ENCODE peak calls at places on chromosomes 12 and 14, in four cellular contexts. M is EL, E is DMS53, R is NCI-H2171 treated with DMSO at 0.1 percent for 48 hours. T is an unnamed sample.

GRCh38 chr12:120321382-120322202 is 6.0 kb downstream of the PLA2G1B start:
- DNase-seq in M (no peak), R (no peak), E (peak), T (no peak)

GRCh38 chr12:104201238-104202001 is 14.2 kb upstream of the TXNRD1 start:
- DNase-seq in E (peak), M (peak), R (peak), T (no peak)

GRCh38 chr12:57473392-57473791 is 6.3 kb downstream of the ARHGAP9 start:
- DNase-seq in R (no peak), E (no peak), M (no peak), T (no peak)

GRCh38 chr14:59582161-59582560 is 5.5 kb upstream of the CCDC175 start:
- DNase-seq in R (peak), M (no peak), E (no peak), T (no peak)

GRCh38 chr12:77953515-77953914 is 122.8 kb downstream of the NAV3 start:
- DNase-seq in E (no peak), M (no peak), R (no peak), T (no peak)

GRCh38 chr14:66717571-66718140 is 209.7 kb downstream of the GPHN start:
- DNase-seq in M (no peak), R (no peak), E (no peak), T (no peak)

GRCh38 chr14:90381999-90382451 is 14.8 kb upstream of the CALM1 start:
- DNase-seq in E (peak), R (peak), M (no peak), T (peak)

GRCh38 chr12:108312885-108313203 is 26.3 kb downstream of the CMKLR1 start:
- DNase-seq in E (no peak), M (peak), R (no peak), T (peak)

GRCh38 chr14:61575751-61576150 is 119.6 kb upstream of the HIF1A start:
- DNase-seq in M (peak), R (no peak), E (no peak), T (no peak)

GRCh38 chr14:99612737-99613330 is 8.8 kb upstream of the CCDC85C start:
- DNase-seq in M (peak), E (no peak), R (no peak), T (no peak)

GRCh38 chr12:57941165-57941894 is at the start of gene ATP23:
- DNase-seq in E (peak), R (peak), M (peak), T (peak)

GRCh38 chr14:88129306-88130056 is 124.5 kb downstream of the GPR65 start:
- DNase-seq in E (peak), M (peak), R (peak), T (no peak)

GRCh38 chr12:128766738-128767501 is 56.8 kb downstream of the SLC15A4 start:
- DNase-seq in R (no peak), M (no peak), E (no peak), T (no peak)

GRCh38 chr12:122891661-122892525 is 4.0 kb downstream of the VPS37B start:
- DNase-seq in R (no peak), M (peak), E (no peak), T (no peak)

GRCh38 chr12:94570161-94570560 is 80.2 kb downstream of the TMCC3 start:
- DNase-seq in M (peak), R (no peak), E (no peak), T (no peak)

GRCh38 chr12:26723379-26724308 is 109.3 kb downstream of the ITPR2 start:
- DNase-seq in R (no peak), M (peak), E (peak), T (peak)

GRCh38 chr12:56242986-56243385 is 13.1 kb downstream of the SLC39A5 start:
- DNase-seq in R (no peak), E (no peak), M (no peak), T (no peak)

GRCh38 chr12:130870442-130871285 is 1.2 kb upstream of the RAN start:
- DNase-seq in E (peak), R (peak), M (peak), T (no peak)

GRCh38 chr12:115572440-115572839 is 705.1 kb downstream of the MED13L start:
- DNase-seq in M (no peak), R (no peak), E (no peak), T (no peak)

GRCh38 chr12:123991402-123991951 is 18.5 kb downstream of the ZNF664 start:
- DNase-seq in M (peak), R (no peak), E (no peak), T (no peak)

GRCh38 chr12:2555487-2556082 is 239.2 kb upstream of the FKBP4 start:
- DNase-seq in R (peak), M (no peak), E (no peak), T (no peak)

GRCh38 chr12:99985129-99985570 is 414 bp upstream of the ANKS1B start:
- DNase-seq in M (no peak), E (peak), R (no peak), T (no peak)

GRCh38 chr14:75720828-75721227 is 59.8 kb downstream of the TTLL5 start:
- DNase-seq in E (no peak), M (peak), R (no peak), T (peak)

GRCh38 chr12:47828008-47828966 is 8.6 kb upstream of the HDAC7 start:
- DNase-seq in E (no peak), R (no peak), M (no peak), T (no peak)

GRCh38 chr12:2054091-2055018 is 1.6 kb downstream of the CACNA1C start:
- DNase-seq in M (peak), R (peak), E (no peak), T (peak)

GRCh38 chr14:58238252-58239247 is 6.1 kb upstream of the PSMA3 start:
- DNase-seq in R (no peak), M (peak), E (peak), T (no peak)

GRCh38 chr12:86139671-86140070 is 116.5 kb downstream of the MGAT4C start:
- DNase-seq in M (no peak), E (no peak), R (no peak), T (no peak)

GRCh38 chr12:6038160-6038559 is 86.3 kb downstream of the VWF start:
- DNase-seq in R (peak), M (peak), E (peak), T (no peak)

GRCh38 chr14:50383618-50384225 is 13.0 kb downstream of the CDKL1 start:
- DNase-seq in M (no peak), R (peak), E (peak), T (no peak)

GRCh38 chr14:57871487-57872080 is 5.7 kb upstream of the SLC35F4 start:
- DNase-seq in M (peak), R (peak), E (peak), T (no peak)

GRCh38 chr12:57887631-57888406 is 41.3 kb upstream of the CTDSP2 start:
- DNase-seq in R (no peak), E (peak), M (peak), T (no peak)

T was measured in breast epithelium.